ENCODE peak calls at places on chromosomes 5 and 9, in six cellular contexts. K is lung, G is right lobe of liver, H is ascending aorta, W is OCI-LY7, N is glutamatergic neuron. Q is an unnamed sample.

GRCh38 chr5:103562453-103563157 is at the start of gene NUDT12:
- DNase-seq in K (peak; percentile 57), G (peak; percentile 67), H (peak; percentile 81), W (no peak), N (peak; percentile 80), Q (no peak)

GRCh38 chr9:107707915-107708441 is 218.4 kb upstream of the KLF4 start:
- DNase-seq in K (no peak), G (peak; percentile 33), H (no peak), W (no peak), N (no peak), Q (no peak)

GRCh38 chr5:88660326-88660946 is 222.5 kb downstream of the MEF2C start:
- DNase-seq in K (no peak), G (no peak), H (no peak), W (peak; percentile 13), N (no peak), Q (no peak)

GRCh38 chr9:127567119-127567897 is 44.8 kb upstream of the STXBP1 start:
- DNase-seq in K (peak; percentile 76), G (peak; percentile 63), H (peak; percentile 86), W (no peak), N (peak; percentile 39), Q (peak; percentile 38)

GRCh38 chr9:89605181-89606048 is 603 bp downstream of the GADD45G start:
- DNase-seq in K (peak; percentile 72), G (peak; percentile 68), H (peak; percentile 82), W (no peak), N (peak; percentile 52), Q (no peak)

GRCh38 chr9:20640331-20641187 is 18.3 kb upstream of the MLLT3 start:
- DNase-seq in K (no peak), G (peak; percentile 53), H (no peak), W (peak; percentile 74), N (peak; percentile 17), Q (no peak)

GRCh38 chr5:39209924-39210323 is 9.4 kb downstream of the FYB1 start:
- DNase-seq in K (no peak), G (no peak), H (peak; percentile 64), W (no peak), N (no peak), Q (no peak)

GRCh38 chr5:179791881-179792611 is 1.7 kb upstream of the LTC4S start:
- DNase-seq in K (no peak), G (no peak), H (no peak), W (no peak), N (no peak), Q (no peak)

GRCh38 chr5:139949710-139950109 is 93.4 kb downstream of the NRG2 start:
- DNase-seq in K (peak; percentile 32), G (no peak), H (no peak), W (no peak), N (no peak), Q (no peak)

GRCh38 chr9:108416321-108416720 is 439.5 kb downstream of the ACTL7B start:
- DNase-seq in K (no peak), G (no peak), H (no peak), W (no peak), N (no peak), Q (no peak)

GRCh38 chr5:145178667-145179523 is 656.2 kb downstream of the PRELID2 start:
- DNase-seq in K (no peak), G (no peak), H (no peak), W (no peak), N (no peak), Q (no peak)

GRCh38 chr5:103120607-103121200 is 603 bp downstream of the PPIP5K2 start:
- DNase-seq in K (peak; percentile 31), G (no peak), H (no peak), W (peak; percentile 38), N (no peak), Q (no peak)

GRCh38 chr9:137077758-137078693 is 709 bp downstream of the UAP1L1 start:
- DNase-seq in K (peak; percentile 40), G (no peak), H (no peak), W (peak; percentile 42), N (no peak), Q (no peak)

GRCh38 chr9:137201205-137201868 is 796 bp upstream of the TPRN start:
- DNase-seq in K (no peak), G (no peak), H (no peak), W (no peak), N (no peak), Q (no peak)

GRCh38 chr5:66247176-66247960 is 103.3 kb downstream of the SREK1 start:
- DNase-seq in K (no peak), G (no peak), H (no peak), W (no peak), N (no peak), Q (no peak)

GRCh38 chr9:129027685-129028191 is 393 bp downstream of the SH3GLB2 start:
- DNase-seq in K (no peak), G (no peak), H (peak; percentile 74), W (peak; percentile 74), N (peak; percentile 42), Q (no peak)

GRCh38 chr9:617441-618085 is 223.9 kb upstream of the DMRT1 start:
- DNase-seq in K (no peak), G (no peak), H (no peak), W (no peak), N (no peak), Q (no peak)

GRCh38 chr9:94757158-94757557 is 30.7 kb downstream of the AOPEP start:
- DNase-seq in K (no peak), G (no peak), H (no peak), W (no peak), N (no peak), Q (no peak)

GRCh38 chr9:19748278-19749126 is 40.3 kb downstream of the SLC24A2 start:
- DNase-seq in K (no peak), G (no peak), H (no peak), W (no peak), N (no peak), Q (no peak)

GRCh38 chr5:56346717-56347116 is 113.6 kb upstream of the ANKRD55 start:
- DNase-seq in K (no peak), G (no peak), H (no peak), W (no peak), N (no peak), Q (no peak)

GRCh38 chr9:121862973-121863372 is 211.5 kb downstream of the DAB2IP start:
- DNase-seq in K (no peak), G (no peak), H (no peak), W (no peak), N (no peak), Q (no peak)

GRCh38 chr5:127442085-127442484 is 75.4 kb upstream of the PRRC1 start:
- DNase-seq in K (no peak), G (no peak), H (no peak), W (peak; percentile 8), N (no peak), Q (no peak)

GRCh38 chr9:34072410-34072809 is 23.7 kb upstream of the UBAP2 start:
- DNase-seq in K (peak; percentile 32), G (no peak), H (no peak), W (no peak), N (no peak), Q (peak; percentile 62)

GRCh38 chr5:112737472-112738179 is at the start of gene APC:
- DNase-seq in K (peak; percentile 93), G (peak; percentile 87), H (peak; percentile 97), W (peak; percentile 88), N (peak; percentile 96), Q (no peak)
- TF ChIP-seq CTCF in K (no peak), G (peak; percentile 18), H (no peak), W (no peak), N (peak; percentile 39), Q (no peak)

DNA sequence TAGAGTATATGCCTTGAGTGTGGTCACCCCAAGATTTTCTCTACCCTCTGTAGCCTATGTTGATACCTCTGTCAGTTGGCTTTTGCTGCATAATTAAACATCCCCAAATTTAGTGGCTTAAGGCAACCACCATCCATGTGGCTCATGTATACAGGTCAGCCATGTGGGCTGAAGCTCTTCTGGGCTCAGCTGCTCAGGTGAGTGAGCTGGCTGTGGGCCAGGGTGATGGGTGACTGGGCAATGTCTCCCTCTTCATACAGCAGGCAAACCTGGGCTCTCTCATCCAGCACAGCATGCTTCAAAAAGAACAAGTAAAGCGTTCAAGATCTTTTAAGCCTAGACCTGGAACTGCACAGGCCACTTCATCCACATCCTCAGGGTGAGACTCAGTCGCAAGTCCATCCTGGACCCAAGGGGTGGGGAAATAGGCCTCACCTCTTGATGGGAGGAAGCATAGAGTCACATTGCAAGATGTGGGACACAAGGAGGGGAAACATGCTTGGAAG is 188.2 kb upstream of the TAS2R1 start:
- DNase-seq in K (no peak), G (no peak), H (no peak), W (no peak), N (no peak), Q (no peak)
- TF ChIP-seq CTCF in K (no peak), G (no peak), H (no peak), W (no peak), N (no peak), Q (no peak)

DNA sequence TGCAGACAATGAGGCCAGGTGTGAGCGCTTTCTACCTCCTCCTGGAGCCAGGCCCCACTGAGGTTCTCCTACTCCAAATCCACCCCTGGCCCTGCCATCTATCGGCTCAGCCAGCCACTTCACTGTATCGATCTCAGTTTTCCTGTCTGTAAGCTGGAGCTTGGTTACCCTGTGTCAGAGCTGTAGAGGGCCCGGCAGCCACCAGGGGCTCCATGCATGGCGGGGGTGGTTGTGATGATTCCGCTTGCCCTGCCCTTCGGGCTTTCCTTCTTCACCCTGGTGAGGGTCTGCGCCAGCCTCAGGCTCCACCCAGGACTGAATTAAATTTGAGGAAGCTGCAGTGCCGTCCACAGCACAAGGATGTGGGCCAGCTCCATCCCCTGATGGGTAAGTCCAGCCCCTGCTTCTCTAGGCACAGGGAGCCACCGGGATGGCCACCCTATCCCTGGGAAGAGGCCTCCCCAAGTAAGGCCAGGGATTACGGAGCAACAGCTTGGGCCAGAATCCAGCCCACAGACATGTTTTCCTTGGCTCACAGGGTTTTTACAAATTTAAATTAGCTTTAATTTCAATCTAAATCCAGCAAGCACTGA is 89.0 kb upstream of the FBXW11 start:
- DNase-seq in K (no peak), G (no peak), H (no peak), W (no peak), N (no peak), Q (no peak)
- TF ChIP-seq CTCF in K (no peak), G (no peak), H (no peak), W (peak; percentile 10), N (peak; percentile 19), Q (no peak)

DNA sequence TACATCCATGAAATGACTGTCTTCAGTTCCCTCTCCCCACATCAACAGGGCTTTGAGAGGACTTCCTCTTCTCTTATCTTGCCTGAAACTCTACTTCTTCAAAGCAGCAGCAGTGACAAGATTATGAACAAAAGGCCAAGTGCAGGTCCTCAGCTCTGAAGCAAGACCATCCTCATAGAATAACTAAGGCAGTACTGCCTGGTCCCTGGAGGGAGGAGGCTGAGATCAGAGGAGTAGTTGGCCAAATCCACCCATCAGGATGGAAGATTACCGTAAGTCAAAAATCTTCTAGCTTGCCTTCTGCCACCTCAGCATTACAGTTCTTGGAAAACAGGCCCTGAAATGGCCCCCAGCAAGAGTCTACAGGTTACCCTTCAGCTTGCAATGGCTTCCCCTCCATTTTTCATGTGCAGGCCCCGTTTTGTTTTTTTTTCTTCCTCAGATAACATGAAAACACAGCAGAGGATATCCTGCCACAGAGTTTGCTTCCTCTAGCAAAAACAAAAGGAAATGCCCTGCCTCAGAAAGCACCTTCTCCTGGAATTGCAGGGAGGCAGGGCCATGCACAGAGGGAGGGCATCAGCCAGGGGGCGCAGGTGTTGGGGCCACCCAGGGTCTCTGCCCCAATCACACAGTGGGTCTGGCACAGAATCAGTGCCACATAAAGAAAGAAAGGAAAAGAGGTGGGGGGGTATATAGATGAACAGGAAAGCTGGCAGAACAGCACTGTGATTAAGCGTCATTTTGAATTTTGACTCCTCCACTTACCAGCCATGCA is 40.0 kb downstream of the KLHL3 start:
- DNase-seq in K (no peak), G (no peak), H (no peak), W (no peak), N (no peak), Q (no peak)
- TF ChIP-seq CTCF in K (no peak), G (no peak), H (no peak), W (peak; percentile 34), N (no peak), Q (no peak)